ENCODE peak calls at places on chromosomes 3 and 15, in nine cellular contexts. B is astrocyte, Q is NT2/D1, D is uterus, L is heart right ventricle, I is OCI-LY7, W is body of pancreas, C is brain microvascular endothelial cell, O is tibial nerve. F is an unnamed sample. For H3K36me3, the result is how much of the 10 kb centered on the place peaks cover.

GRCh38 chr3:30511524-30512278 is 94.7 kb upstream of the TGFBR2 start:
- DNase-seq in B (peak), L (no peak), I (no peak), C (peak), W (no peak), D (no peak), O (peak), Q (no peak), F (peak)

GRCh38 chr15:67019069-67019468 is 46.3 kb upstream of the SMAD3 start:
- DNase-seq in C (no peak), W (no peak), O (no peak), B (no peak), D (no peak), Q (no peak), L (no peak), I (no peak), F (no peak)

GRCh38 chr3:43152649-43153048 is 46.8 kb upstream of the POMGNT2 start:
- DNase-seq in W (no peak), I (no peak), B (no peak), Q (no peak), D (no peak), O (no peak), C (no peak), L (no peak), F (no peak)

GRCh38 chr3:2303567-2303966 is 204.9 kb downstream of the CNTN4 start:
- DNase-seq in D (no peak), L (no peak), C (peak), B (no peak), O (no peak), Q (peak), I (no peak), W (peak), F (no peak)

GRCh38 chr3:45986303-45986982 is 9.2 kb downstream of the FYCO1 start:
- DNase-seq in O (no peak), D (no peak), W (peak), B (peak), Q (no peak), L (peak), I (no peak), C (peak), F (no peak)

GRCh38 chr3:46712191-46713047 is 5.2 kb downstream of the PRSS50 start:
- DNase-seq in B (no peak), I (no peak), Q (no peak), O (no peak), C (no peak), D (peak), L (peak), W (peak), F (no peak)

GRCh38 chr3:195154793-195155535 is 116.0 kb downstream of the XXYLT1 start:
- DNase-seq in Q (no peak), L (peak), C (peak), I (peak), B (peak), W (peak), O (peak), D (peak), F (peak)

GRCh38 chr3:126536126-126536525 is 12.2 kb downstream of the CHST13 start:
- DNase-seq in W (no peak), L (no peak), C (no peak), D (no peak), I (no peak), O (no peak), B (no peak), Q (no peak), F (no peak)

GRCh38 chr15:101288905-101289513 is 6.0 kb downstream of the SNRPA1 start:
- DNase-seq in O (peak), B (no peak), C (peak), W (no peak), Q (no peak), D (no peak), I (peak), L (no peak), F (no peak)

GRCh38 chr3:63814300-63814699 is 4.8 kb upstream of the C3orf49 start:
- DNase-seq in L (no peak), I (no peak), D (no peak), O (no peak), B (peak), Q (peak), C (no peak), W (no peak), F (no peak)

GRCh38 chr3:14810795-14811661 is 7.7 kb upstream of the FGD5 start:
- DNase-seq in Q (no peak), C (no peak), O (no peak), B (no peak), D (no peak), I (no peak), W (no peak), L (peak), F (no peak)

GRCh38 chr3:14614189-14614588 is 37.4 kb upstream of the CCDC174 start:
- DNase-seq in L (no peak), I (no peak), B (no peak), C (no peak), D (no peak), O (no peak), W (no peak), Q (no peak), F (no peak)

GRCh38 chr3:5187920-5188418 is 462 bp downstream of the EDEM1 start:
- DNase-seq in Q (peak), B (no peak), O (no peak), L (peak), W (peak), I (no peak), C (no peak), D (peak), F (no peak)

GRCh38 chr3:158709666-158710083 is 22.6 kb downstream of the RARRES1 start:
- DNase-seq in L (no peak), C (peak), I (no peak), D (no peak), O (no peak), Q (no peak), W (no peak), B (peak), F (peak)

GRCh38 chr15:23422099-23422945 is 24.7 kb downstream of the GOLGA6L2 start:
- DNase-seq in B (no peak), D (no peak), L (no peak), W (no peak), O (no peak), Q (no peak), C (no peak), I (no peak), F (no peak)

GRCh38 chr3:170043506-170043905 is 5.7 kb downstream of the GPR160 start:
- DNase-seq in Q (no peak), I (no peak), D (no peak), O (no peak), W (no peak), C (no peak), L (no peak), B (no peak), F (no peak)

GRCh38 chr15:56047354-56047753 is 53.9 kb upstream of the NEDD4 start:
- DNase-seq in O (no peak), B (no peak), L (no peak), Q (no peak), C (no peak), D (no peak), I (no peak), W (no peak), F (no peak)

GRCh38 chr15:62163397-62163796 is 1.7 kb downstream of the C2CD4B start:
- DNase-seq in O (no peak), C (no peak), L (no peak), D (no peak), W (peak), I (no peak), B (no peak), Q (no peak), F (no peak)

GRCh38 chr3:23926246-23926645 is 9.3 kb downstream of the RPL15 start:
- DNase-seq in D (no peak), O (no peak), I (no peak), Q (no peak), L (no peak), B (no peak), W (no peak), C (no peak), F (no peak)

GRCh38 chr3:141336672-141337522 is 31.4 kb upstream of the ZBTB38 start:
- DNase-seq in C (peak), B (peak), L (no peak), W (no peak), D (no peak), Q (no peak), O (no peak), I (peak), F (peak)

DNA sequence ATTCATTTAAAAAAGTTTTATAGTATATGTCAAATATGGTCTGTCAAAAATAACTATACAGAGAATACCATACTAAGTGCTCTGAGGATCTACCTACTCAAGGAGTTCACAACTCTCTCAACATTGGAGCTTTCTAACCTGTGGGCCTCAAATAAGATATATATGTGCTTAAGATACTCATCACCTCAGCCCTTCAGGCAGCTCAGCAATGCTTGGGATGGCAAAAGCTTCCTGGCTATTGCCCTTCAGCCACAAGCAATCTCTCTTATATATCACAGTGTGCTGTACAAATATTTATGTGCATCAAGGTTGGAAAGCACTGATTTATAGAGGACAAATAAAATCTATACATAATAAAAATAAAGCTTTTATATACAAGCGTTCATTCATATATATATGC is 40.3 kb downstream of the ICE2 start:
- DNase-seq in I (no peak), O (no peak), L (no peak), W (no peak), D (no peak), Q (no peak), C (no peak), B (no peak), F (no peak)
- H3K36me3 ChIP-seq in I (under half), O (under half), L (under half), W (under half), D (under half), Q (under half), C (under half), B (under half), F (under half)

GRCh38 chr3:27714101-27714526 is 8.0 kb downstream of the EOMES start:
- DNase-seq in C (no peak), O (no peak), W (no peak), D (no peak), B (no peak), I (no peak), Q (no peak), L (no peak), F (no peak)

GRCh38 chr3:27712136-27713065 is 9.7 kb downstream of the EOMES start:
- DNase-seq in B (peak), C (peak), L (peak), W (peak), I (peak), D (peak), O (peak), Q (peak), F (peak)

GRCh38 chr3:27713066-27713400 is 9.1 kb downstream of the EOMES start:
- DNase-seq in I (no peak), W (no peak), O (no peak), D (no peak), Q (no peak), B (no peak), C (no peak), L (no peak), F (no peak)

GRCh38 chr3:27714692-27715453 is 7.2 kb downstream of the EOMES start:
- DNase-seq in O (no peak), W (no peak), D (no peak), L (no peak), B (no peak), Q (no peak), I (no peak), C (no peak), F (no peak)

DNA sequence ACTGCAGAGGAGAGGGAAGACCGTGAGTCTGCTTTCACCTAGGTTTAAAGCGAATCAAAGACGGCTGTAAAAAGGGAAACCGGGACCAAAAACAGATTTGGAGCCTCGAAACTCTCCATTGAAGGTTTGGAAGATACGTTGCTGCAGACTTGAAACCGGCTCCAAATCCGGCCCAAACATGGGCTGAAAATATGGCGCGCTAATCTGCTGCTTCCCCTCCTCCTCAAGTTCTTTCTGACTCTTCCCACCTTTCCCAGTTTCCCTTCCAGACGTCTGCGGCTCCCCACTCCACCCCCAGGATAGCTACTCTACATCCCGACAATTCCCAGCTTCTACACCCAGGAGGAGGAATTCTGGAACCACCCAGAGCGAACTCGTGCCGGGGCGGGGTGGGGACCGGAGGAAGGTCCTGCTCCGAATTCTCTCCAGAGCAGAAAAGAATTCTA is 8.7 kb downstream of the EOMES start:
- DNase-seq in L (no peak), C (no peak), W (no peak), Q (no peak), I (no peak), D (no peak), B (no peak), O (no peak), F (no peak)
- H3K36me3 ChIP-seq in L (under half), C (under half), W (under half), Q (under half), I (under half), D (under half), B (under half), O (under half), F (under half)

GRCh38 chr3:69072928-69073327 is 7.2 kb downstream of the UBA3 start:
- DNase-seq in Q (no peak), I (no peak), C (no peak), W (no peak), B (no peak), O (no peak), L (no peak), D (no peak), F (no peak)
- H3K36me3 ChIP-seq in Q (half or more), I (half or more), C (under half), W (under half), B (under half), O (under half), L (under half), D (under half), F (under half)

DNA sequence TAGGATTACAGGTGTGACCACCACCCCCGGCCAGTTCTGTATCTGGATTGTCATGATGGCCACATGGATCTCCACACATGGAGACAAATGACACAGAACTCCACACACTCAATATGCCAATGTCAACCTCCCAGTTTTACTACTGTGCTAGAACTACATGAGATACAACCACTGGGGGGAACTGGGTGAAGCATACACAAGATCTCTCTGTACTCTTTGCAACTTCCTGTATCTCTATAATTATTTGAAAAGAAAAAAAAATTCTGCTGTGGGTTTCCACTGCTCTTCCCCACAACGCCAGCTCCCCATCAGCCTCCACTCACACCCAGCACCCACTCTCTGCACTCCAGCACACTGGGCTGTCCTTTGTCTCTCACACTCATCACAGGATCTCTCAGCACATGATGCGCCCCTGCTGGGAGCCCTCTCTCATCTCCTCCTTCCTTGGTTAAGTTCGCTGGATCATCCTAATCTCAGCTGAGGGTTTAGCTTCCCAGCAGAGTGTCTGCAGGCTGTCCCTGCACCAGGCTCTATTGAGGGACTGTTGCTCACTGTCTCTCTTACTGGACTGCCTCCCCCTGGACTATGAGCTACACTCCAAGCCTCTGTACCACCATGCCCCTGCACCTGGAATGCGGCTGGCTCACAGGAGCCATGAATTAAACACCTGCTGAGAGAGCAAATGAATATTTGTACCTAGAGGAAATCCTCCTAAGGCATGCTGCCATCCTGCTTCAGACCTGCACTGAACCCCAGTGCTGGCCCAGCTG is 10.7 kb upstream of the RAB43 start:
- DNase-seq in W (no peak), I (no peak), Q (no peak), C (no peak), B (no peak), L (no peak), O (no peak), D (no peak), F (no peak)
- H3K36me3 ChIP-seq in W (under half), I (half or more), Q (half or more), C (under half), B (under half), L (half or more), O (under half), D (under half), F (under half)

DNA sequence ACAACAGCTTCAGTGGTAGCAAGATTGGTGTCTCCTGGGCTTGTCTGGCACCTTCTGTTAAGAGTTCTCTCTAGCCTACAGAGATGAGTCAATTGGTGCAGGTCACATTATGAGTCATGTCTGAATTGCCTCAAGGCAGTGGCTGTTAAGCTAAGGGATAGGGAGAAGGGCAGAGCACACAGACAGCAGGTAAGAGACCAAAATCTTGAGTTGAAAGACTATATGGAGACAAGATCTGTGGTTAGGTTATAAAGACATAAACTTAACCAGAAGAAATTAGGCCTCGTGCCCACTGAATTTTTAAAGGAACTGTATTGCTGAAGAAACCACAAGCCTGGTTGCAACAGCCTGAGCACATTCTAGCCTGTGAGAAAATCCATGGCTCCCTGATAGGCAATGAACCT is 19.2 kb upstream of the KPNA1 start:
- DNase-seq in C (peak), O (no peak), D (no peak), B (peak), I (no peak), W (no peak), Q (no peak), L (no peak), F (peak)
- H3K36me3 ChIP-seq in C (under half), O (under half), D (under half), B (under half), I (under half), W (under half), Q (under half), L (under half), F (under half)

DNA sequence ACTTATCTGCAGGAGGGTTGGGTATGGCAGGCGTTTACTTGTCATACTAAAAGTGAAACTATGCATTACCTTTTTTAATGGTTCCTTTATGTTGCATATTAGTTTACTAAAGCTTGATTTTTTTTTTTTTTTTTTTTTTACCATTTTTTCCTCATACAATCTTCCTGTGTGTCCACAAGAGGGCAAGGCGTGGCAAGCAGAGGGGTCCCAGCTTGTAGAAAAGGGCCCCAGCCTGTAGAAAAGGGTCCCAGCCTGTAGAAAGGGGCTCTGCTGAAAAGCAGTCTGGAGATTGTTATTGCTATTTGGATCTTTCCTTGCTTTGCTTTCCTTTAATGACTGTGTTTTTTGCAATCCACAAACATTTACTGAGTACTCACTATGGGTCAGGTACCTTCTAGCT is 21.9 kb downstream of the MKRN2 start:
- DNase-seq in C (no peak), I (no peak), O (no peak), W (no peak), B (no peak), D (no peak), L (no peak), Q (no peak), F (no peak)
- H3K36me3 ChIP-seq in C (half or more), I (half or more), O (under half), W (under half), B (half or more), D (under half), L (half or more), Q (half or more), F (under half)

DNA sequence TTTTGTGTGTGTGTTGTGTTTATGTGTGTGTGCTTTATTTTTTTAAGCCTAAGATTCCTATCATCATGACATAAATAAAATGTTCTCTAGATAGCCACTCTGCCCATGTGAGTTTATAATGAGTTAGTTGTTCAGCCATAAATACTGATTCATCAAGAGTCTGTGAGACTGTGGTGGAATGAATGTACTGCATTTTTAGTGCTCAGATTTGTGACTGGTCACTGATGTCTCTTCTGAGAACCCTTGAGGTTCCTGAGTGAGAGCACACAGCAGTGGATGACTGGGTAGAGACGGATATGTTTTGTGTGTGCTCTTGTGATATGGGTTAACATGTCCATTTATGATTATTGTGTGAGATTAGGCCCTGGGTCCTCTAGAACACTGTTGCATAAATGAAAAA is 51.2 kb downstream of the SETD5 start:
- DNase-seq in O (no peak), B (no peak), W (no peak), Q (no peak), D (no peak), L (no peak), I (no peak), C (no peak), F (no peak)
- H3K36me3 ChIP-seq in O (under half), B (half or more), W (under half), Q (half or more), D (under half), L (half or more), I (half or more), C (half or more), F (under half)

GRCh38 chr15:42528970-42529369 is 19.6 kb downstream of the LRRC57 start:
- DNase-seq in I (no peak), L (no peak), B (no peak), C (no peak), O (no peak), D (no peak), W (no peak), Q (no peak), F (no peak)

DNA sequence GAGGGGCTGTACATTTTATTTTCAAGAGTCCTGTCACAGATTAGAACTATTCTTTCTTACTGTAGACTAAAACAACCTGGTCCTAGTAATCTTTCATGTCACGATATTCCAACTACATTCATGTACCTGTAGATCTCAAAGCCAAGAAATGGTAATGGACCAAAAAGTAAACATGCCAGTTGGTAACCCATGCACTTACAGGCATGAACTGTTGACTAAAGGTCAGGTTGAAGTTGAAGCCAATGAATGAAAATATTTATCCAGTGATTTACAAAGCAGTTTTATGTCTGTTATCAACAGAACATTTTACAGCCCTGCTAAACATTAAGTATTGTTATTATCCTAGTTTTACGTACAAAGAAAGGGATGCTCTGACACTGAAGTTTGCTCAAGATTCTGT is 25.3 kb downstream of the LRRC57 start:
- DNase-seq in L (no peak), I (no peak), B (no peak), C (no peak), W (no peak), Q (no peak), D (no peak), O (no peak), F (no peak)
- H3K36me3 ChIP-seq in L (under half), I (under half), B (under half), C (under half), W (under half), Q (under half), D (under half), O (under half), F (under half)

GRCh38 chr15:73583568-73583967 is 49.6 kb downstream of the NPTN start:
- DNase-seq in O (no peak), D (no peak), B (no peak), C (no peak), Q (no peak), I (no peak), L (no peak), W (no peak), F (no peak)
- H3K36me3 ChIP-seq in O (under half), D (under half), B (under half), C (under half), Q (half or more), I (half or more), L (under half), W (under half), F (under half)